ENCODE peak calls at places on chromosome 17, in four cellular contexts. One of them, this sample, is unnamed.

GRCh38 chr17:79629548-79630049 is 18.7 kb upstream of the RBFOX3 start:
- DNase-seq in thoracic aorta: no peak
- DNase-seq in cardiac muscle cell: no peak
- DNase-seq in GM12878: no peak
- DNase-seq in this sample: no peak

GRCh38 chr17:46045639-46046038 is 46.6 kb downstream of the STH start:
- DNase-seq in thoracic aorta: no peak
- DNase-seq in cardiac muscle cell: no peak
- DNase-seq in GM12878: no peak
- DNase-seq in this sample: no peak

GRCh38 chr17:33233855-33234228 is 59.3 kb downstream of the ASIC2 start:
- DNase-seq in thoracic aorta: no peak
- DNase-seq in cardiac muscle cell: no peak
- DNase-seq in GM12878: no peak
- DNase-seq in this sample: peak; percentile 34

GRCh38 chr17:60231691-60232090 is 81.9 kb downstream of the CA4 start:
- DNase-seq in thoracic aorta: no peak
- DNase-seq in cardiac muscle cell: no peak
- DNase-seq in GM12878: no peak
- DNase-seq in this sample: no peak

GRCh38 chr17:5958850-5959249 is 111.3 kb upstream of the WSCD1 start:
- DNase-seq in thoracic aorta: no peak
- DNase-seq in cardiac muscle cell: no peak
- DNase-seq in GM12878: no peak
- DNase-seq in this sample: no peak

GRCh38 chr17:8056232-8056975 is 17.5 kb downstream of the ALOX15B start:
- DNase-seq in thoracic aorta: no peak
- DNase-seq in cardiac muscle cell: no peak
- DNase-seq in GM12878: peak; percentile 44
- DNase-seq in this sample: peak; percentile 77

GRCh38 chr17:10730956-10731879 is 1.4 kb upstream of the TMEM220 start:
- DNase-seq in thoracic aorta: no peak
- DNase-seq in cardiac muscle cell: no peak
- DNase-seq in GM12878: no peak
- DNase-seq in this sample: no peak

GRCh38 chr17:55238931-55239297 is 25.8 kb upstream of the HLF start:
- DNase-seq in thoracic aorta: no peak
- DNase-seq in cardiac muscle cell: peak; percentile 51
- DNase-seq in GM12878: no peak
- DNase-seq in this sample: no peak

GRCh38 chr17:37358098-37358829 is 17.5 kb upstream of the C17orf78 start:
- DNase-seq in thoracic aorta: peak; percentile 7
- DNase-seq in cardiac muscle cell: peak; percentile 93
- DNase-seq in GM12878: no peak
- DNase-seq in this sample: peak; percentile 42

GRCh38 chr17:14310584-14310983 is 9.7 kb downstream of the HS3ST3B1 start:
- DNase-seq in thoracic aorta: no peak
- DNase-seq in cardiac muscle cell: no peak
- DNase-seq in GM12878: no peak
- DNase-seq in this sample: no peak

GRCh38 chr17:8376302-8377067 is at the start of gene KRABD2:
- DNase-seq in thoracic aorta: peak; percentile 51
- DNase-seq in cardiac muscle cell: peak; percentile 94
- DNase-seq in GM12878: peak; percentile 38
- DNase-seq in this sample: peak; percentile 92

DNA sequence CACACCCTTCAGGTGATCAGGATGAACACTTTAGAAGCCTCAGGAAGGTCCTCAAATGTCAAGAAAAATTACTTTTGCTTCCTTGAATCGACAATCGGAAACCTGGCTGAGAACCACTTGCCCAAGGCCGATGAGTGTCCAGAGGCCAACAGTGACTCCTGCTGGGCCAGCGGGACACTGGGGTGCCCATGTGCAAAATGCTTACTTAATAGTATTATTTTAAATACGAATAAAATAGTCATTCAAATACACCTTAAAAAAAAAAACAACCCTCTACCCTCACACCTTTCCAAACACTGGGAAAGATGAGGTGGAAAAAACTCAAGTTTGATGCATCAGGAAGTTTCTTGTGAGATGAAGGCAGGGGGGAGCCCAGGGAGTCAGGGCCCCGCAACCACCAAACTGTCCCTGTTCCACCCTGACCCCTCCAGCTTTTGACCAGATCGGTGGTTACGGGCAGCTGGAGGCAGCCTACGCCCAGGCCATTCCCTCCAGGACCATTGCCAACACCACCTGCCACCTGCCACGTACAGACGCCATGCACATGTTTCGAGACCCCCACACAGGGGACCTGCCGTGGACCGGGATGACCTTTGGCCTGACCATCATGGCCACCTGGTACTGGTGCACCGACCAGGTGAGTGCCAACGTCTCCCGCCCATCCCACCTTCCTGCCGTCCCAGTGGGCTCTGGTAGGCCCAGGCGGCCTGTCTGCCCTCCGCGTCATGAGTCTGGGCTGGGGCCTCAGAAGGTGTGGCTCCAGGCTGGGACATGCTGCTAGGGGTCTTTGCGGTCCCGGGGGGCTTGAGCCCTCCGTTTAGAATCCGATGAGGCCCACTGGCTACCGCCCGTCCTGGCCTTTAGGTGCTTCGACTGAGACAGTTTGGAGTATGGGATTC is 18.9 kb downstream of the SLC5A10 start:
- DNase-seq in thoracic aorta: no peak
- DNase-seq in cardiac muscle cell: no peak
- DNase-seq in GM12878: no peak
- DNase-seq in this sample: no peak
- H3K27ac ChIP-seq in thoracic aorta: no peak overlapping the region
- H3K27ac ChIP-seq in cardiac muscle cell: no peak overlapping the region
- H3K27ac ChIP-seq in GM12878: no peak overlapping the region
- H3K27ac ChIP-seq in this sample: no peak overlapping the region

GRCh38 chr17:82317394-82318168 is at the start of gene CD7:
- DNase-seq in thoracic aorta: no peak
- DNase-seq in cardiac muscle cell: no peak
- DNase-seq in GM12878: no peak
- DNase-seq in this sample: no peak
- H3K27ac ChIP-seq in thoracic aorta: no peak within 1 kb of the TSS
- H3K27ac ChIP-seq in cardiac muscle cell: no peak within 1 kb of the TSS
- H3K27ac ChIP-seq in GM12878: no peak within 1 kb of the TSS
- H3K27ac ChIP-seq in this sample: no peak within 1 kb of the TSS

GRCh38 chr17:82750241-82750905 is 1.5 kb upstream of the TBCD start:
- DNase-seq in thoracic aorta: no peak
- DNase-seq in cardiac muscle cell: no peak
- DNase-seq in GM12878: no peak
- DNase-seq in this sample: no peak

GRCh38 chr17:82753201-82753464 is 1.3 kb downstream of the TBCD start:
- DNase-seq in thoracic aorta: no peak
- DNase-seq in cardiac muscle cell: no peak
- DNase-seq in GM12878: no peak
- DNase-seq in this sample: no peak

GRCh38 chr17:82752371-82753200 is 721 bp downstream of the TBCD start:
- DNase-seq in thoracic aorta: no peak
- DNase-seq in cardiac muscle cell: peak; percentile 52
- DNase-seq in GM12878: no peak
- DNase-seq in this sample: no peak

GRCh38 chr17:82751571-82752370 is at the start of gene TBCD:
- DNase-seq in thoracic aorta: peak; percentile 52
- DNase-seq in cardiac muscle cell: peak; percentile 92
- DNase-seq in GM12878: peak; percentile 23
- DNase-seq in this sample: peak; percentile 83

DNA sequence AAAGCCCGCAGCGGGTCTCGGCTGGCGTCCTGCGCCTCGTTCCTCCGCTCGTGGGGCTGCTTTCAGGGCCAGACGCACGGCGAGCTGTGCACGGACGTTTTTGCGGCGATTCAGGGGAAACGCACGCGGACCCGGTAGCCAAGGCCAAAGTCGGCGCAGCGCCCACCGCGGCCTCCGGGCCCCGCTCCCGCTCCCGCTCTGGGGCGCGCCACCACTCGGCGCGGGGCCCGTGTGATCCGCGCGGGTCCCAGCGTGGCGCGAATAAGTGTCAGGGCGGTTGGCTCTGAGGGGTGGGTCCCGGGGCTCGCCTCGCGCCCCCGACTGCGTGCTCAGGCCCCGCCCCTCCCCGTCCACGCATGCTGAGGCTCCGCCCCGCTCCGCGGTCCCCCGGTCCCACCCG is 694 bp upstream of the TBCD start:
- DNase-seq in thoracic aorta: no peak
- DNase-seq in cardiac muscle cell: no peak
- DNase-seq in GM12878: no peak
- DNase-seq in this sample: no peak
- H3K27ac ChIP-seq in thoracic aorta: no peak overlapping the region
- H3K27ac ChIP-seq in cardiac muscle cell: no peak overlapping the region
- H3K27ac ChIP-seq in GM12878: no peak overlapping the region
- H3K27ac ChIP-seq in this sample: peak overlapping the region; percentile 81

DNA sequence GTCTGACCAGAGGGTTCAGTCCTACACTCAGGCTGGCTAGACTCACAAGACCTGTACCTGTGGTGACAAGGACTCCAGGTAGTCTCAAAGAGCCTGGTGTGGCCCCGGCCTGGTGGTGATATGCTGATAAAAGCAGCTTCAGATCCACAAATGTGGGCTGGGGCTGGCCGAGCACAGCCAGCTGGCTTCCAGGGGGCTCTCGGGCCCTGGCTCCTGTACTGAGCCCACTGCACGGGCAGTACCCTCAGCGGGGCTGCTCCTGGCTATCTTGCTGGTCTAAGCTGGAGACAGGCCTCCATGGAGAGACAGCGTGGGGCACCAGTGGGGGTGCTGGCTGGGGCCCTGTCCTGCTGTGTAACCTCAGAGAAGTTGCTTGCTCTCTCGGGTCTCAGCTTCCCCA is 4.3 kb downstream of the SMIM5 start:
- DNase-seq in thoracic aorta: no peak
- DNase-seq in cardiac muscle cell: no peak
- DNase-seq in GM12878: no peak
- DNase-seq in this sample: no peak
- H3K27ac ChIP-seq in thoracic aorta: no peak overlapping the region
- H3K27ac ChIP-seq in cardiac muscle cell: no peak overlapping the region
- H3K27ac ChIP-seq in GM12878: no peak overlapping the region
- H3K27ac ChIP-seq in this sample: no peak overlapping the region